ENCODE peak calls at places on chromosomes 4 and X, in ten cellular contexts. G is A549, J is AG09319, W is upper lobe of right lung, E is breast epithelium, I is cardiac muscle cell, V is cardiac fibroblast, C is fibroblast of pulmonary artery, K is Peyer's patch, T is AG04450. H is an unnamed sample.

GRCh38 chrX:12887767-12888166 is 18.7 kb upstream of the TLR8 start:
- DNase-seq in G (no peak), J (no peak), W (no peak), E (no peak), I (no peak), V (no peak), C (no peak), K (no peak), T (no peak), H (no peak)

GRCh38 chrX:23742174-23742692 is 843 bp downstream of the ACOT9 start:
- DNase-seq in G (peak), J (peak), W (no peak), E (peak), I (peak), V (peak), C (peak), K (no peak), T (no peak), H (peak)

GRCh38 chr4:17613761-17614415 is 553 bp upstream of the MED28 start:
- DNase-seq in G (no peak), J (no peak), W (no peak), E (no peak), I (peak), V (peak), C (peak), K (peak), T (peak), H (no peak)

GRCh38 chr4:166458756-166459155 is 585.7 kb downstream of the TLL1 start:
- DNase-seq in G (no peak), J (no peak), W (no peak), E (no peak), I (no peak), V (peak), C (peak), K (no peak), T (no peak), H (no peak)

GRCh38 chr4:111662496-111662895 is 482.8 kb upstream of the FAM241A start:
- DNase-seq in G (no peak), J (no peak), W (no peak), E (no peak), I (no peak), V (no peak), C (no peak), K (no peak), T (no peak), H (no peak)

GRCh38 chrX:49282647-49283011 is 13.0 kb downstream of the PPP1R3F start:
- DNase-seq in G (no peak), J (no peak), W (no peak), E (no peak), I (peak), V (peak), C (peak), K (peak), T (no peak), H (no peak)

GRCh38 chr4:26780524-26780923 is 80.1 kb upstream of the STIM2 start:
- DNase-seq in G (no peak), J (peak), W (no peak), E (no peak), I (no peak), V (peak), C (peak), K (no peak), T (no peak), H (no peak)

GRCh38 chr4:74133786-74134499 is 24.0 kb upstream of the MTHFD2L start:
- DNase-seq in G (peak), J (peak), W (peak), E (peak), I (peak), V (peak), C (peak), K (peak), T (peak), H (peak)

GRCh38 chrX:131746491-131746968 is 202.7 kb downstream of the OR13H1 start:
- DNase-seq in G (peak), J (peak), W (no peak), E (peak), I (no peak), V (no peak), C (no peak), K (peak), T (no peak), H (peak)

GRCh38 chr4:189773909-189774308 is 166.8 kb upstream of the FRG1 start:
- DNase-seq in G (no peak), J (no peak), W (no peak), E (no peak), I (peak), V (peak), C (no peak), K (no peak), T (no peak), H (no peak)

GRCh38 chrX:41452972-41453371 is 5.8 kb downstream of the NYX start:
- DNase-seq in G (no peak), J (peak), W (no peak), E (no peak), I (no peak), V (peak), C (peak), K (no peak), T (no peak), H (no peak)

DNA sequence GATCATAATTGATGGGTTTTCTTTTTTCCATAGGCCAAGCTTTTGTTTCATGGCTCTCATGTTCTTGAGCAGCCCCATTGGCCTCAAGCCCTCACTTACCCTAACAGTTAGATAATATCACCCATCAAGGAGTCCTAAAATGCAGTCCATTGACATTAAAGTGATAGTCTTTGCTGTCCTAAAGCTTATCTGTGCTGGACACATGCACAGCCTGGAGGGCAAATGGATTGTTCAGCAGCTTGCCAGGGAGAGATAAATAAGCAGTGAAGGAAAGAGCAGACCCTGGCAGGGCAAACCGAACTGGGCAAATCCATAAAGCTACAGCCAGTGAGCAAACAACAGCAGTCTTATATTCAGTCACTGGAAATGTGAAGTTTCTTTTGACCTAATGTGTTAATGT is 199.6 kb upstream of the MID1 start:
- DNase-seq in G (no peak), J (no peak), W (no peak), E (no peak), I (no peak), V (no peak), C (no peak), K (no peak), T (no peak), H (no peak)
- TF ChIP-seq CTCF in G (no peak), J (no peak), W (no peak), E (no peak), I (no peak), V (no peak), C (no peak), K (no peak), T (no peak), H (no peak)

GRCh38 chr4:2789801-2790582 is 2.9 kb upstream of the SH3BP2 start:
- DNase-seq in G (no peak), J (no peak), W (no peak), E (no peak), I (no peak), V (no peak), C (no peak), K (no peak), T (no peak), H (no peak)
- TF ChIP-seq CTCF in G (no peak), J (no peak), W (no peak), E (no peak), I (no peak), V (no peak), C (no peak), K (no peak), T (no peak), H (no peak)

DNA sequence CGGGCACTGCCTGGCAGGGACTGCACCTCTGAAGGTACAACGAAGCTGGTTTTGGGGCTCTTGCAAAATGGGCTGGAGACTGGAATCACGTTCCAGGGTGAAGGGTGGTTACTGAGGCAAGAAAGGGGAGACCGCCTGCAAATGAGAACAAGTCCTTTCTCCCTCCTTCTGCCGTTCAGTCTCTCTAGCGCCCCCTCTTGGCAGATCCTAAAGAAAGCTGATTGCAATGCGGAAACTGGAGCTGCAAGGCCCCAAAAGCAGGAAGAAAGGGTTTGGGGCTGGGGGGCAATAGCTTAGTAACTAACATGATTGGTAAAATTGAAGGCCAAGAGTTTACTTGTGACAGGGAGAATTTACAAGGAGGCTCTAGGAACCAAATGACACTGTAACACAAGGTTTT is 222.6 kb upstream of the HAND2 start:
- DNase-seq in G (no peak), J (no peak), W (no peak), E (no peak), I (peak), V (peak), C (peak), K (no peak), T (no peak), H (no peak)
- TF ChIP-seq CTCF in G (no peak), J (peak), W (peak), E (no peak), I (peak), V (peak), C (peak), K (peak), T (peak), H (peak)

GRCh38 chr4:2944091-2944482 is 19.1 kb downstream of the NOP14 start:
- DNase-seq in G (no peak), J (no peak), W (no peak), E (no peak), I (no peak), V (no peak), C (no peak), K (no peak), T (no peak), H (no peak)
- TF ChIP-seq CTCF in G (no peak), J (no peak), W (no peak), E (no peak), I (no peak), V (no peak), C (no peak), K (no peak), T (no peak), H (no peak)

GRCh38 chr4:119626420-119626819 is 2.2 kb downstream of the PDE5A start:
- DNase-seq in G (no peak), J (no peak), W (no peak), E (no peak), I (no peak), V (peak), C (no peak), K (no peak), T (no peak), H (no peak)

GRCh38 chr4:119626943-119627266 is 1.7 kb downstream of the PDE5A start:
- DNase-seq in G (no peak), J (no peak), W (no peak), E (no peak), I (no peak), V (no peak), C (no peak), K (no peak), T (no peak), H (no peak)

GRCh38 chr4:119628281-119629141 is at the start of gene PDE5A:
- DNase-seq in G (peak), J (no peak), W (peak), E (peak), I (peak), V (peak), C (peak), K (peak), T (peak), H (peak)

GRCh38 chr4:119629142-119629471 is 503 bp upstream of the PDE5A start:
- DNase-seq in G (no peak), J (no peak), W (no peak), E (no peak), I (no peak), V (no peak), C (no peak), K (no peak), T (no peak), H (no peak)

GRCh38 chr4:119627267-119628190 is 1.1 kb downstream of the PDE5A start:
- DNase-seq in G (peak), J (peak), W (peak), E (peak), I (peak), V (peak), C (peak), K (peak), T (peak), H (peak)
- TF ChIP-seq CTCF in G (peak), J (no peak), W (peak), E (peak), I (peak), V (no peak), C (no peak), K (peak), T (peak), H (peak)

GRCh38 chrX:68693481-68694410 is 46.3 kb downstream of the STARD8 start:
- DNase-seq in G (no peak), J (peak), W (peak), E (peak), I (peak), V (peak), C (peak), K (peak), T (no peak), H (no peak)
- TF ChIP-seq CTCF in G (no peak), J (no peak), W (no peak), E (no peak), I (no peak), V (no peak), C (no peak), K (no peak), T (peak), H (no peak)

GRCh38 chr4:150262611-150263010 is 184.4 kb downstream of the DCLK2 start:
- DNase-seq in G (no peak), J (no peak), W (no peak), E (no peak), I (no peak), V (no peak), C (no peak), K (no peak), T (no peak), H (no peak)

GRCh38 chr4:150261571-150261970 is 183.3 kb downstream of the DCLK2 start:
- DNase-seq in G (no peak), J (peak), W (no peak), E (no peak), I (no peak), V (no peak), C (no peak), K (no peak), T (no peak), H (no peak)

GRCh38 chr4:150258569-150258968 is 180.3 kb downstream of the DCLK2 start:
- DNase-seq in G (no peak), J (no peak), W (no peak), E (no peak), I (no peak), V (no peak), C (no peak), K (no peak), T (no peak), H (no peak)

GRCh38 chr4:150257338-150257737 is 179.1 kb downstream of the DCLK2 start:
- DNase-seq in G (no peak), J (no peak), W (no peak), E (no peak), I (no peak), V (no peak), C (no peak), K (no peak), T (no peak), H (no peak)

DNA sequence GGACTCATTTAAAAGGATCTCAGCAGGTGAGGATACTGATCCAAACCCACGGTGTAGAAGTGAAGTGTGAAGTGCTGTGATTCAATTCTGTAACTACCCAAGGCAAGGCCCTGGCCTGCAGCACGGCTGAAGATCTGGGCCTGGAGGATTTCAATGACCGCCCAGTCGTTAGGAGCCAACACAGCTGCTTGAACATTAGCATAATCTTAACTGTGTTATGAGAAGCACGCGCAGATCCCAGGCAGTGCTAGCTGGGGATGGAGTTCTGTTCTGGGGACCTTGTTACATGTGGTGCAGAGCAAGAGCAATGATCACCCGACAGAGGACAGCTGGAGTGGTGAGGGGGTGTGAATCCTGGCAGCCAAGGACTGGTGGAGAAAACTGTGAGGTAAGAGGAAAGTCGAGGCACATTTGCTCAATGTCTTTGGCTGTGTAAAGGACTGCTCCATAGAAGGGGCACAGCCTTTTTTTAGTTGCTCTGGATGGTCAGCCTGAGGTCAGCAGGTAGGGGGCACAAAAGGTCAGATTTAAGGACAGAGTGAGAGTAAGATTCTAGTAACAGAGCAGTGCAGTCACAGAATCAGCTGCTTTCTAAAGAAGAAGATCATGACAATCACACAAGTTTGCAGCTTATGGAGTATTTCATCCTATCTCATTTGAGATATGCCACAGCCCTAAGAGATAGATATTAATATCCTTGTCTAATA is 181.8 kb downstream of the DCLK2 start:
- DNase-seq in G (no peak), J (no peak), W (no peak), E (no peak), I (no peak), V (no peak), C (no peak), K (no peak), T (no peak), H (no peak)
- TF ChIP-seq CTCF in G (no peak), J (no peak), W (no peak), E (no peak), I (no peak), V (no peak), C (no peak), K (no peak), T (no peak), H (no peak)

DNA sequence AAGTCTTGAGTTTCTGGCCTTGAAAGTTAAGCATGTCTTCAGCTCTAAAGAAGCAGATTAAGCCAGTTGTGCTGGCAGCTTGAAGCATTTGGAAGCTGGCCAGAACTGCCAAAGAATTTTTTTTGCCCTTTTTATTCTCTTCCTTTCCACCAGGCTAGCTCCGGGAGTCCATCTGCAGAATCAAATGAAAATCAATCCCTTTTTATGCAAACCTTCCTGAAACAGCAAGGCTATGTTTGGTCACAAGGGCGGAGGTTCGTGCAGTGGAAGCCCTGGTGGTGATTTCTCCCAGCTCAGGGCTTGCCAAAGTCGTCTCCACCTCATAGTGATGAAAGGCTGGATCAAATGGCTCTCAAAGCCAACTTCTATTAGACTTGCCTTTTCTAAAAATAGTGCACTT is 21.6 kb upstream of the C4orf54 start:
- DNase-seq in G (no peak), J (no peak), W (no peak), E (no peak), I (peak), V (no peak), C (peak), K (no peak), T (no peak), H (no peak)
- TF ChIP-seq CTCF in G (no peak), J (no peak), W (no peak), E (no peak), I (no peak), V (no peak), C (no peak), K (no peak), T (no peak), H (no peak)